ENCODE peak calls at places on chromosomes 13 and 19, in seven cellular contexts. Q is sigmoid colon, H is SK-N-SH, I is omental fat pad, F is A549, A is HFF-Myc, V is BJ. L is an unnamed sample.

GRCh38 chr19:44792286-44792685 is 14.6 kb downstream of the CBLC start:
- DNase-seq in Q (no peak), H (no peak), I (no peak), F (no peak), A (no peak), V (no peak), L (no peak)

GRCh38 chr19:10299545-10300458 is 9.8 kb downstream of the ZGLP1 start:
- DNase-seq in Q (no peak), H (no peak), I (no peak), F (no peak), A (no peak), V (no peak), L (no peak)

GRCh38 chr13:68439821-68440220 is 1209.7 kb upstream of the PCDH9 start:
- DNase-seq in Q (no peak), H (no peak), I (no peak), F (peak), A (no peak), V (no peak), L (no peak)

GRCh38 chr19:33828266-33829075 is 31.8 kb downstream of the KCTD15 start:
- DNase-seq in Q (no peak), H (no peak), I (no peak), F (no peak), A (no peak), V (no peak), L (no peak)

GRCh38 chr13:89982406-89983085 is 1364.9 kb upstream of the MIR17HG start:
- DNase-seq in Q (no peak), H (no peak), I (no peak), F (peak), A (no peak), V (no peak), L (no peak)

GRCh38 chr19:42038675-42039074 is 31.3 kb downstream of the GRIK5 start:
- DNase-seq in Q (peak), H (no peak), I (no peak), F (no peak), A (no peak), V (no peak), L (no peak)

GRCh38 chr13:26529441-26529840 is 28.0 kb upstream of the WASF3 start:
- DNase-seq in Q (no peak), H (no peak), I (no peak), F (peak), A (peak), V (no peak), L (no peak)

GRCh38 chr19:18063463-18063862 is 23.3 kb downstream of the IL12RB1 start:
- DNase-seq in Q (no peak), H (peak), I (no peak), F (peak), A (no peak), V (no peak), L (no peak)

GRCh38 chr19:2491130-2491801 is 15.3 kb downstream of the GADD45B start:
- DNase-seq in Q (no peak), H (no peak), I (no peak), F (peak), A (no peak), V (no peak), L (no peak)

GRCh38 chr13:43472344-43472743 is 314.4 kb downstream of the ENOX1 start:
- DNase-seq in Q (no peak), H (no peak), I (no peak), F (no peak), A (no peak), V (no peak), L (no peak)

GRCh38 chr13:30746816-30747215 is 11.5 kb downstream of the ALOX5AP start:
- DNase-seq in Q (no peak), H (peak), I (no peak), F (no peak), A (no peak), V (no peak), L (no peak)

GRCh38 chr19:7266832-7267231 is 27.4 kb downstream of the INSR start:
- DNase-seq in Q (no peak), H (no peak), I (no peak), F (no peak), A (no peak), V (no peak), L (no peak)

GRCh38 chr19:6720369-6721112 is at the start of gene C3:
- DNase-seq in Q (peak), H (no peak), I (peak), F (peak), A (no peak), V (no peak), L (peak)

GRCh38 chr13:21546372-21546771 is 57.6 kb downstream of the MICU2 start:
- DNase-seq in Q (no peak), H (no peak), I (no peak), F (no peak), A (no peak), V (no peak), L (no peak)

GRCh38 chr13:74145249-74145970 is 11.2 kb upstream of the KLF12 start:
- DNase-seq in Q (no peak), H (peak), I (no peak), F (no peak), A (no peak), V (no peak), L (no peak)

GRCh38 chr19:38650180-38650775 is 2.8 kb downstream of the ACTN4 start:
- DNase-seq in Q (no peak), H (no peak), I (no peak), F (peak), A (no peak), V (no peak), L (no peak)

GRCh38 chr19:49879243-49879960 is 1.9 kb downstream of the TBC1D17 start:
- DNase-seq in Q (no peak), H (no peak), I (no peak), F (peak), A (no peak), V (no peak), L (no peak)

GRCh38 chr13:78420814-78421213 is 182.5 kb downstream of the POU4F1 start:
- DNase-seq in Q (no peak), H (no peak), I (no peak), F (no peak), A (no peak), V (no peak), L (no peak)

GRCh38 chr19:4123615-4124568 is at the start of gene MAP2K2:
- DNase-seq in Q (peak), H (peak), I (peak), F (peak), A (peak), V (peak), L (peak)

GRCh38 chr19:23512151-23512925 is 117.1 kb upstream of the ZNF91 start:
- DNase-seq in Q (no peak), H (no peak), I (no peak), F (no peak), A (no peak), V (no peak), L (no peak)

DNA sequence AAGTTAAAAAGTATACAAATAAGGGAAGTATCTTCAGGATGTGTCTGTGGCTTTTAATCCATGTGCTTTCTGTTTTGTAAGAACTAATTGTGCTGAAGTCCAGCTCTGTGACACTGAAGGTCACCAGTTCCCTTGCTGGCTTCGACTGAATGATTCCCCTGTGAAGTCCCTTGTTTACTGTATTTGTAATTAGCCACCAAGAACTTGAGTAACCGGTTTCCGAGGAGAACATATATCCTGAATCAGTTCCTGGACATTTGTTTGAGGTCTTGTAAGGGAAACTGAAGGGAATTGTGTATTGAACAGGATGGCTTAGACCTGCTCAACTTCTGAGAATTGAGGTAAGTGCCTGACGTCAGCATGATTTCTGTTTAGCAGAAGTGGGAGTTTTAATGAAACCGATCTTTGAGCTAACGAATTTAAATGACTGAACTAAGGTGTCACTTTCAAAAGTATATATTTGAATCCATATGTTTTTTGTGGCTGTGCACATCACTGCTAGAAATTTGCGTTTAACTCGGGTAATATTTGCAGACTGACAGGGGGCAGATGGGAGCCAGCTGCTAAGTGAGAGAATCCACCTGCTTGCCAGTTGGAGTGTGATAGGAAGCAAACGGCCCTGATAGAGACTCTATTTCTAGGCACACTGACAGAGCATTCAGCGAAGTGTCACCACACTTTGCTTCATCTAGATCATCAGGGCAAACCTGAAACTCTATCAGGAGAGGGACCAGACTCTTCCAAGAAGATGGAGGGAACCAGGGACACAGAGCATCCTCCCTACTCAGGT is 530.0 kb downstream of the RFC3 start:
- DNase-seq in Q (no peak), H (no peak), I (no peak), F (no peak), A (no peak), V (no peak), L (no peak)
- TF ChIP-seq CTCF in Q (no peak), H (no peak), I (no peak), F (no peak), A (no peak), V (no peak), L (no peak)

GRCh38 chr19:28882818-28883217 is 330.1 kb downstream of the UQCRFS1 start:
- DNase-seq in Q (no peak), H (no peak), I (no peak), F (no peak), A (no peak), V (no peak), L (no peak)

GRCh38 chr19:28881616-28882015 is 331.3 kb downstream of the UQCRFS1 start:
- DNase-seq in Q (no peak), H (no peak), I (no peak), F (no peak), A (no peak), V (no peak), L (no peak)

GRCh38 chr19:28880735-28881401 is 332.1 kb downstream of the UQCRFS1 start:
- DNase-seq in Q (no peak), H (no peak), I (no peak), F (no peak), A (no peak), V (no peak), L (no peak)

GRCh38 chr19:28876604-28877123 is 336.3 kb downstream of the UQCRFS1 start:
- DNase-seq in Q (no peak), H (no peak), I (no peak), F (no peak), A (no peak), V (no peak), L (no peak)

DNA sequence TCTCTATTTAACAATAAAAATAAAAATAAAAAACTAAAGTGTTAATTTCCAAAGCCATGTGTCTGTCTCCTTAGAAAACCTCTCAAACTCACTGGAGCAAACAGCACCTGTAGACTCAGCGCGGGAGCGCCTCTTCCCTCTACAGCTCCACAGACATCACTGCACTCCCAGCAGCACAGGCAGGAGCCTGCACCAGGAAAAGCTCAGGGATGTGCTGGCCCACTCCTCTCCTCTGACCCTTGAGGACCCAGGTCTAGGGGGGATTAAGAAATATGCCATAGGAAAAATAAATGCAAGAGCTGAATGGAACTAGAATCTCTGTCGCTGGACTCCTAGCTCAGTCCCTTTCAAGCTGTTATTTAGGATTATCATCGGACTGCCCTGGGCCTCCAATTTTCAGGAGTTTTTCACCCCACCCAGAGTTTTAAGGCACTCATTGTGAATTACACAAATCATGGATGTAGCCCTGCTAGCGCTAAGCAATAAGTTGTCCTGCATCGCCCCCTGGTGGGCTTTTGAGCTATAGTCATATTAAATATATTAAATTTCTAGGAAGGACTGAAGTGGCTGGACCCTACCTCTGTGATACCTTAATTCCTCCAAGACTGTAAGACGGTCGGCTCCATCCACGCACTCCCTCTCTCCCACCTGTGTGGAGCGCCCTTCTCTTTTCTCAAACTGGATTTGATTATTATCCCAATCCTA is 333.9 kb downstream of the UQCRFS1 start:
- DNase-seq in Q (peak), H (peak), I (peak), F (peak), A (peak), V (peak), L (no peak)
- TF ChIP-seq CTCF in Q (peak), H (peak), I (no peak), F (peak), A (peak), V (peak), L (peak)

GRCh38 chr13:91699863-91700262 is 301.4 kb downstream of the GPC5 start:
- DNase-seq in Q (no peak), H (no peak), I (no peak), F (no peak), A (no peak), V (no peak), L (no peak)
- TF ChIP-seq CTCF in Q (no peak), H (peak), I (no peak), F (no peak), A (no peak), V (no peak), L (no peak)

GRCh38 chr19:32748497-32748896 is 28.9 kb downstream of the TDRD12 start:
- DNase-seq in Q (no peak), H (peak), I (no peak), F (peak), A (no peak), V (no peak), L (no peak)
- TF ChIP-seq CTCF in Q (no peak), H (no peak), I (no peak), F (peak), A (no peak), V (no peak), L (no peak)

DNA sequence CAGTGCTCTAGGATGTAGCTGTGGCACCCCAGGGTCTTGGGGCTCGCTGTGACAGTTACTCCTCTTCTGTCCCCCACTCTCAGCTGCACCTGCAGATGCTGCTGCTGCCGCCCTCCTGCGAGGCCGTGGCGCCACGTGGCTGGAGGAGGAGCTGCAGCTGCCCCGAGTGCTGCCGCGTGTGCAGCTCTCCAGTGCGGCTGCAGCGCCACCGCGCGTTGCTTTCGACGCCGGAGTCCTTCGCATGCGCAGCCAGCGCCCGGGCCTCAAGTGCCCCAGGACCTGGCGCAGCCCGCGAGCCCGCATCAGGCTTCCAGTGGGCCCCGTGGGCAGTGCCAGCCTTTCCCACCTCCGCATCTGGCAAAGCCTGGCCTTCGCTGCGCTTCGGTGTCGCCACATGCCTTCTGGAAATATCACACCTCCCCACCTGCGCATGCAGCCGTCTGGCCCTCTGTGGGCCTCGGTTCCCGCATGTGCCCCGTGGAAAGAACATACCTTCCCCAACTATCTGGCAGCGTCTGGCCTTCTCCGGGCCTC is 692 bp upstream of the ZNF580 start:
- DNase-seq in Q (peak), H (peak), I (no peak), F (peak), A (no peak), V (no peak), L (no peak)
- TF ChIP-seq CTCF in Q (peak), H (peak), I (no peak), F (no peak), A (peak), V (peak), L (peak)

DNA sequence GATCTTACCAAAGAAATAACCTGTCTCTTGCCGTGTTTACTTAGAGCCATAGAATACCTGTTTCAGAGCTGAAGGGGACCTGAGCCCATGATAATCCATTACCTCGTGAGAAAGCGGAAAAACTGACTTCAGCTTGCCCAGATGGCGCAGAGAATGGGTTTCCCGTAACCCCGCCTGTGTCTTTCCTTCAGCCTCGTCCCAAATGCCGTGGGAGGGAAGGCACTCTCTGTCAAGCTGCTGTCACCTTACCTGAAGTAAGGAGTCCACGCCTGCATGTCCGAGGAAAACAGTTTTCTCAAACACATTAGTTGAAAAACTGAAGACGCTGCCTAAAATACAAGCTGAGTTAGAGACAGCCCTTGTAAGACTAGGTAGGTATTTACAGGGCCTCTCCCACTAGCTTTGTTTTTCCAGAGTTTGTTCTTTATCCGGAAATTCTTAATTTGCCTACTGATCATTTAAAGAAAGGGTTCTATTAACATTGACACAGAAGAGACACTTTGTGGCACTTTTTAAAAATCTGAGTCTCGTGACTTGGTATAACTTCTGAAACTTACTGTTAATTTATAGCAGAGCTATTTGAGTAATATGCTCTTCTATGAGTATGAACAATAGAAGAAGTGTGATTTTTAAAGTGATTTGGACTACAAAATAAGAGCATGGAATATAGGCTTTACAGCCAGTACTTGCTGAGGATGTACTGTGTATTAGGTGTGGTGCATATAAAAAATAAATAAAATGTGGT is 1.3 kb upstream of the INTS6 start:
- DNase-seq in Q (peak), H (peak), I (no peak), F (peak), A (no peak), V (no peak), L (no peak)
- TF ChIP-seq CTCF in Q (no peak), H (no peak), I (no peak), F (no peak), A (no peak), V (no peak), L (no peak)

GRCh38 chr19:35745328-35746086 is at the start of the genes PSENEN and U2AF1L4:
- DNase-seq in Q (peak), H (peak), I (peak), F (peak), A (peak), V (peak), L (peak)
- TF ChIP-seq CTCF in Q (no peak), H (no peak), I (no peak), F (no peak), A (no peak), V (no peak), L (no peak)